ENCODE peak calls at places on chromosomes 6 and 20, in seven cellular contexts. S, T, F, C, E, W and J are unnamed samples.

GRCh38 chr6:149334682-149335160 is 17.2 kb downstream of the TAB2 start:
- DNase-seq in S (no peak), T (no peak), F (no peak), C (no peak), E (no peak), W (peak), J (no peak)

GRCh38 chr20:32575805-32576204 is 9.3 kb downstream of the NOL4L start:
- DNase-seq in S (no peak), T (no peak), F (no peak), C (no peak), E (no peak), W (no peak), J (no peak)

GRCh38 chr6:143982968-143983367 is 25.1 kb downstream of the PLAGL1 start:
- DNase-seq in S (no peak), T (no peak), F (no peak), C (no peak), E (no peak), W (no peak), J (no peak)

GRCh38 chr6:118597636-118598035 is 49.5 kb downstream of the PLN start:
- DNase-seq in S (no peak), T (no peak), F (no peak), C (no peak), E (no peak), W (no peak), J (no peak)

GRCh38 chr6:140029551-140029950 is 655.1 kb upstream of the CITED2 start:
- DNase-seq in S (no peak), T (no peak), F (no peak), C (no peak), E (no peak), W (no peak), J (no peak)

GRCh38 chr6:33752139-33753015 is 5.7 kb upstream of the IP6K3 start:
- DNase-seq in S (no peak), T (no peak), F (no peak), C (no peak), E (no peak), W (no peak), J (no peak)

GRCh38 chr20:23586735-23587525 is 18.6 kb upstream of the CST9L start:
- DNase-seq in S (no peak), T (no peak), F (no peak), C (no peak), E (no peak), W (no peak), J (no peak)

GRCh38 chr6:34341481-34341971 is 50.9 kb downstream of the NUDT3 start:
- DNase-seq in S (peak), T (no peak), F (no peak), C (no peak), E (no peak), W (peak), J (peak)

GRCh38 chr20:47660983-47661711 is 124.1 kb downstream of the SULF2 start:
- DNase-seq in S (no peak), T (no peak), F (no peak), C (no peak), E (peak), W (no peak), J (no peak)

GRCh38 chr6:11341867-11342266 is 109.4 kb upstream of the NEDD9 start:
- DNase-seq in S (no peak), T (no peak), F (no peak), C (no peak), E (no peak), W (no peak), J (no peak)

GRCh38 chr6:138514860-138515540 is 15.7 kb upstream of the NHSL1 start:
- DNase-seq in S (no peak), T (peak), F (no peak), C (no peak), E (no peak), W (no peak), J (no peak)

GRCh38 chr6:123589317-123589716 is 47.4 kb downstream of the TRDN start:
- DNase-seq in S (no peak), T (no peak), F (no peak), C (no peak), E (no peak), W (no peak), J (no peak)

GRCh38 chr20:59735486-59735885 is 131.1 kb downstream of the PHACTR3 start:
- DNase-seq in S (no peak), T (no peak), F (no peak), C (no peak), E (peak), W (no peak), J (no peak)

GRCh38 chr6:158707826-158708225 is 58.0 kb downstream of the SYTL3 start:
- DNase-seq in S (peak), T (no peak), F (no peak), C (no peak), E (peak), W (no peak), J (no peak)

GRCh38 chr6:170480045-170480714 is 72.9 kb downstream of the PSMB1 start:
- DNase-seq in S (no peak), T (no peak), F (no peak), C (no peak), E (no peak), W (peak), J (no peak)

GRCh38 chr6:345747-346388 is 45.7 kb upstream of the IRF4 start:
- DNase-seq in S (no peak), T (no peak), F (no peak), C (no peak), E (no peak), W (no peak), J (no peak)

GRCh38 chr20:61589055-61589385 is 337.0 kb downstream of the CDH4 start:
- DNase-seq in S (no peak), T (no peak), F (no peak), C (peak), E (no peak), W (peak), J (no peak)

GRCh38 chr20:21102691-21103311 is 3.4 kb downstream of the LINC00237 start:
- DNase-seq in S (no peak), T (peak), F (peak), C (no peak), E (peak), W (peak), J (peak)

GRCh38 chr6:15368186-15368585 is 122.3 kb downstream of the JARID2 start:
- DNase-seq in S (no peak), T (no peak), F (no peak), C (no peak), E (no peak), W (no peak), J (no peak)

GRCh38 chr20:33653218-33653899 is 8.8 kb upstream of the C20orf144 start:
- DNase-seq in S (no peak), T (peak), F (peak), C (no peak), E (peak), W (peak), J (no peak)

GRCh38 chr6:142900467-142900961 is 44.5 kb downstream of the HIVEP2 start:
- DNase-seq in S (no peak), T (peak), F (no peak), C (no peak), E (no peak), W (no peak), J (no peak)

GRCh38 chr20:16485406-16485805 is 87.8 kb downstream of the KIF16B start:
- DNase-seq in S (no peak), T (no peak), F (no peak), C (no peak), E (no peak), W (no peak), J (no peak)

GRCh38 chr20:52015155-52015554 is 176.4 kb downstream of the ZFP64 start:
- DNase-seq in S (no peak), T (no peak), F (no peak), C (no peak), E (no peak), W (no peak), J (no peak)

GRCh38 chr6:99608059-99608885 is 1.6 kb downstream of the PRDM13 start:
- DNase-seq in S (no peak), T (no peak), F (no peak), C (no peak), E (no peak), W (no peak), J (no peak)

GRCh38 chr6:79277109-79277508 is 42.6 kb upstream of the HMGN3 start:
- DNase-seq in S (no peak), T (no peak), F (no peak), C (no peak), E (no peak), W (no peak), J (no peak)

GRCh38 chr6:119132211-119133004 is 53.9 kb upstream of the FAM184A start:
- DNase-seq in S (no peak), T (no peak), F (no peak), C (no peak), E (no peak), W (no peak), J (no peak)

GRCh38 chr6:12844284-12845223 is 128.0 kb downstream of the PHACTR1 start:
- DNase-seq in S (no peak), T (no peak), F (no peak), C (no peak), E (no peak), W (peak), J (no peak)

GRCh38 chr6:135054238-135054574 is 416 bp downstream of the HBS1L start:
- DNase-seq in S (no peak), T (no peak), F (no peak), C (no peak), E (no peak), W (no peak), J (no peak)

GRCh38 chr6:21846541-21847451 is 253.2 kb downstream of the SOX4 start:
- DNase-seq in S (no peak), T (peak), F (no peak), C (no peak), E (no peak), W (no peak), J (no peak)

GRCh38 chr20:47886454-47887041 is 101.3 kb upstream of the SULF2 start:
- DNase-seq in S (no peak), T (no peak), F (no peak), C (no peak), E (no peak), W (no peak), J (no peak)

GRCh38 chr6:113636357-113636824 is 220.8 kb upstream of the MARCKS start:
- DNase-seq in S (no peak), T (no peak), F (no peak), C (no peak), E (no peak), W (no peak), J (no peak)

GRCh38 chr6:138454976-138455706 is 44.2 kb downstream of the NHSL1 start:
- DNase-seq in S (peak), T (peak), F (no peak), C (no peak), E (no peak), W (no peak), J (no peak)

GRCh38 chr20:51275816-51276215 is 252.9 kb upstream of the KCNG1 start:
- DNase-seq in S (no peak), T (no peak), F (peak), C (no peak), E (no peak), W (peak), J (no peak)

GRCh38 chr6:152170702-152171667 is 363.5 kb downstream of the ESR1 start:
- DNase-seq in S (no peak), T (peak), F (no peak), C (no peak), E (no peak), W (no peak), J (no peak)

GRCh38 chr20:63125581-63125892 is 90.4 kb downstream of the YTHDF1 start:
- DNase-seq in S (no peak), T (no peak), F (no peak), C (no peak), E (no peak), W (no peak), J (no peak)

GRCh38 chr20:41587523-41587922 is 30.7 kb downstream of the CHD6 start:
- DNase-seq in S (no peak), T (no peak), F (no peak), C (no peak), E (no peak), W (no peak), J (no peak)

GRCh38 chr20:64115171-64115911 is 8.0 kb upstream of the NPBWR2 start:
- DNase-seq in S (no peak), T (peak), F (peak), C (no peak), E (peak), W (no peak), J (no peak)

GRCh38 chr6:126020305-126021050 is 34.1 kb downstream of the TRMT11 start:
- DNase-seq in S (no peak), T (no peak), F (no peak), C (no peak), E (no peak), W (no peak), J (no peak)